ENCODE peak calls at places on chromosomes 7 and 10, in eight cellular contexts. I is A549; D is stimulated activated CD4-positive, alpha-beta T cell treated with anti-CD3 and anti-CD28 coated beads, Interleukin-4, amount 100 ng/mL, for 48 hours; Q is G401; G is type B pancreatic cell; S is mammary epithelial cell; U is T1000; M is activated CD4-positive, alpha-beta T cell treated with anti-CD3 and anti-CD28 coated beads for 24 hours. E is an unnamed sample.

GRCh38 chr10:66180651-66181318 is 745.1 kb upstream of the LRRTM3 start:
- DNase-seq in S (peak), I (peak), M (peak), D (no peak), G (no peak), U (no peak), Q (peak), E (peak)

GRCh38 chr7:46707973-46708372 is 786.9 kb upstream of the IGFBP3 start:
- DNase-seq in D (no peak), I (no peak), M (no peak), Q (no peak), U (no peak), G (no peak), S (peak), E (no peak)

GRCh38 chr7:1081931-1082401 is 5.9 kb upstream of the GPER1 start:
- DNase-seq in U (no peak), Q (no peak), M (no peak), G (no peak), S (no peak), I (no peak), D (no peak), E (no peak)

GRCh38 chr7:54215424-54215823 is 326.8 kb upstream of the VSTM2A start:
- DNase-seq in G (no peak), M (no peak), D (no peak), S (no peak), Q (no peak), I (no peak), U (no peak), E (no peak)

GRCh38 chr10:49144021-49144720 is 10.3 kb upstream of the FAM170B start:
- DNase-seq in I (no peak), D (no peak), S (no peak), G (no peak), U (no peak), Q (no peak), M (no peak), E (no peak)

GRCh38 chr7:95317546-95317945 is 6.8 kb downstream of the PON1 start:
- DNase-seq in D (no peak), S (no peak), Q (no peak), I (no peak), G (no peak), U (no peak), M (no peak), E (no peak)

GRCh38 chr10:125782661-125783060 is 7.0 kb upstream of the MMP21 start:
- DNase-seq in S (no peak), M (no peak), U (no peak), Q (no peak), D (no peak), G (peak), I (no peak), E (no peak)

GRCh38 chr10:31186225-31187010 is 132.6 kb upstream of the ZEB1 start:
- DNase-seq in D (no peak), Q (no peak), M (no peak), U (no peak), I (no peak), S (peak), G (no peak), E (no peak)

GRCh38 chr7:70694909-70695803 is 436.8 kb upstream of the GALNT17 start:
- DNase-seq in Q (no peak), S (peak), I (no peak), U (no peak), M (no peak), G (no peak), D (no peak), E (no peak)

GRCh38 chr10:119498889-119499864 is 43.3 kb downstream of the RGS10 start:
- DNase-seq in U (no peak), Q (no peak), D (no peak), S (peak), I (no peak), G (no peak), M (no peak), E (no peak)

GRCh38 chr7:28068811-28069216 is 111.8 kb downstream of the JAZF1 start:
- DNase-seq in G (no peak), D (no peak), S (peak), I (peak), U (no peak), M (no peak), Q (peak), E (peak)

GRCh38 chr10:79202188-79203013 is 133.6 kb downstream of the ZMIZ1 start:
- DNase-seq in I (peak), U (no peak), Q (no peak), M (peak), S (no peak), D (peak), G (no peak), E (no peak)

GRCh38 chr10:95526066-95526465 is 35.1 kb downstream of the SORBS1 start:
- DNase-seq in M (no peak), I (no peak), G (no peak), S (no peak), D (no peak), U (no peak), Q (no peak), E (no peak)

GRCh38 chr7:108249458-108249857 is 119.3 kb upstream of the LAMB4 start:
- DNase-seq in D (no peak), U (no peak), G (no peak), M (no peak), I (no peak), Q (no peak), S (no peak), E (no peak)

GRCh38 chr10:42962902-42963231 is 114.0 kb upstream of the RET start:
- DNase-seq in U (no peak), S (no peak), G (no peak), Q (no peak), M (no peak), D (no peak), I (no peak), E (no peak)

GRCh38 chr7:103113164-103113563 is 35.7 kb downstream of the NAPEPLD start:
- DNase-seq in G (no peak), U (peak), I (no peak), D (no peak), S (peak), M (no peak), Q (no peak), E (no peak)

GRCh38 chr10:87734987-87735827 is 75.5 kb downstream of the PAPSS2 start:
- DNase-seq in Q (peak), U (peak), D (no peak), M (no peak), S (peak), I (peak), G (no peak), E (peak)

GRCh38 chr10:21494221-21495001 is 31.1 kb downstream of the SKIDA1 start:
- DNase-seq in M (no peak), I (no peak), S (no peak), G (peak), Q (no peak), D (no peak), U (no peak), E (peak)

GRCh38 chr10:2716596-2716995 is 350.8 kb upstream of the PFKP start:
- DNase-seq in I (no peak), M (no peak), Q (no peak), D (no peak), S (no peak), G (no peak), U (no peak), E (no peak)

GRCh38 chr10:61701055-61701705 is 38.5 kb downstream of the CABCOCO1 start:
- DNase-seq in I (no peak), G (no peak), Q (no peak), S (no peak), D (no peak), U (no peak), M (no peak), E (no peak)

GRCh38 chr10:77237120-77237519 is 400.5 kb downstream of the KCNMA1 start:
- DNase-seq in D (no peak), Q (no peak), U (no peak), I (no peak), S (no peak), M (no peak), G (no peak), E (no peak)

GRCh38 chr7:36084485-36085091 is 68.5 kb upstream of the EEPD1 start:
- DNase-seq in M (no peak), U (no peak), D (no peak), I (peak), Q (peak), G (no peak), S (no peak), E (peak)

GRCh38 chr7:117381357-117381756 is 45.9 kb downstream of the ASZ1 start:
- DNase-seq in I (no peak), S (no peak), Q (no peak), U (no peak), G (no peak), M (no peak), D (no peak), E (peak)

GRCh38 chr7:104906546-104906945 is 107.5 kb upstream of the KMT2E start:
- DNase-seq in D (no peak), G (no peak), U (no peak), I (no peak), S (no peak), Q (no peak), M (no peak), E (no peak)

GRCh38 chr7:17773289-17773626 is 167.0 kb downstream of the SNX13 start:
- DNase-seq in I (peak), U (peak), D (no peak), G (no peak), S (peak), M (no peak), Q (no peak), E (no peak)

GRCh38 chr7:91537260-91538152 is 273.3 kb downstream of the FZD1 start:
- DNase-seq in I (no peak), U (no peak), G (no peak), M (no peak), S (no peak), Q (no peak), D (no peak), E (no peak)

GRCh38 chr10:80075781-80076180 is 2.7 kb upstream of the TMEM254 start:
- DNase-seq in M (no peak), I (no peak), S (peak), G (no peak), D (peak), Q (no peak), U (no peak), E (no peak)

GRCh38 chr10:7218974-7219373 is 191.9 kb downstream of the SFMBT2 start:
- DNase-seq in G (no peak), M (no peak), D (no peak), Q (peak), S (no peak), U (no peak), I (no peak), E (no peak)

GRCh38 chr7:19920200-19920599 is 146.8 kb upstream of the TMEM196 start:
- DNase-seq in U (no peak), M (no peak), Q (no peak), S (no peak), D (no peak), I (no peak), G (no peak), E (no peak)

GRCh38 chr7:133853706-133854276 is 273.3 kb upstream of the LRGUK start:
- DNase-seq in D (no peak), S (peak), Q (peak), G (no peak), U (peak), I (peak), M (no peak), E (peak)

GRCh38 chr7:34181271-34181958 is 276.1 kb downstream of the BMPER start:
- DNase-seq in S (no peak), I (no peak), G (no peak), U (no peak), D (no peak), M (no peak), Q (no peak), E (no peak)

GRCh38 chr10:28711776-28712175 is 34.5 kb downstream of the BAMBI start:
- DNase-seq in U (no peak), I (no peak), Q (no peak), D (no peak), M (no peak), G (no peak), S (no peak), E (no peak)

GRCh38 chr7:80707318-80707717 is 68.9 kb downstream of the CD36 start:
- DNase-seq in I (no peak), U (no peak), S (no peak), Q (no peak), M (no peak), D (no peak), G (no peak), E (no peak)

GRCh38 chr10:15189133-15189881 is 20.8 kb upstream of the NMT2 start:
- DNase-seq in S (no peak), U (no peak), Q (no peak), I (no peak), D (no peak), G (no peak), M (no peak), E (no peak)

GRCh38 chr7:104983620-104984539 is 30.1 kb upstream of the KMT2E start:
- DNase-seq in I (peak), M (peak), S (peak), D (peak), G (peak), U (peak), Q (peak), E (peak)

GRCh38 chr7:120833551-120833950 is 24.4 kb downstream of the TSPAN12 start:
- DNase-seq in U (no peak), G (no peak), M (no peak), D (no peak), S (no peak), I (no peak), Q (no peak), E (no peak)